ENCODE peak calls at places on chromosomes 1 and 21, in seven cellular contexts. C is pulmonary artery endothelial cell; H is DMS153; M is activated T-cell treated with anti-CD3 and anti-CD28 coated beads, Interleukin-2, amount 50 U/mL, for 72 hours; R is substantia nigra; O is activated CD4-positive, alpha-beta T cell treated with anti-CD3 and anti-CD28 coated beads, Interleukin-2, amount 50 U/mL, for 1 hour; N is fibroblast of lung. V is an unnamed sample.

GRCh38 chr1:56255516-56256181 is 323.7 kb downstream of the PLPP3 start:
- DNase-seq in C (no peak), O (no peak), R (no peak), H (no peak), N (peak), M (no peak), V (no peak)

GRCh38 chr1:21801100-21801499 is 11.0 kb upstream of the LDLRAD2 start:
- DNase-seq in C (no peak), N (peak), H (no peak), O (no peak), R (no peak), M (no peak), V (no peak)

GRCh38 chr1:42006836-42007235 is 88.1 kb upstream of the HIVEP3 start:
- DNase-seq in M (no peak), N (peak), C (no peak), H (no peak), O (no peak), R (no peak), V (no peak)

GRCh38 chr1:45923343-45923742 is 119.9 kb downstream of the MAST2 start:
- DNase-seq in C (no peak), R (no peak), H (no peak), N (no peak), O (no peak), M (no peak), V (no peak)

GRCh38 chr1:53752281-53752680 is 13.3 kb upstream of the GLIS1 start:
- DNase-seq in H (no peak), O (no peak), M (no peak), N (no peak), R (no peak), C (no peak), V (no peak)

GRCh38 chr1:55869050-55869449 is 653.9 kb upstream of the USP24 start:
- DNase-seq in C (no peak), N (peak), O (no peak), M (no peak), R (no peak), H (peak), V (no peak)

GRCh38 chr1:179325836-179326235 is 32.2 kb downstream of the SOAT1 start:
- DNase-seq in C (no peak), H (no peak), N (no peak), M (no peak), O (no peak), R (no peak), V (no peak)

GRCh38 chr21:41318218-41318617 is 1.6 kb downstream of the FAM3B start:
- DNase-seq in H (peak), M (no peak), C (no peak), O (no peak), N (no peak), R (no peak), V (no peak)

GRCh38 chr1:68495968-68496679 is 758 bp downstream of the DEPDC1 start:
- DNase-seq in M (peak), O (no peak), C (no peak), R (no peak), N (no peak), H (no peak), V (no peak)

GRCh38 chr1:88528792-88529191 is 155.3 kb upstream of the PKN2 start:
- DNase-seq in N (no peak), O (no peak), M (no peak), H (no peak), R (no peak), C (no peak), V (no peak)

GRCh38 chr1:232471250-232471649 is 158.7 kb downstream of the SIPA1L2 start:
- DNase-seq in H (no peak), R (no peak), C (peak), O (no peak), N (no peak), M (no peak), V (no peak)

GRCh38 chr1:33697816-33698215 is 166.1 kb upstream of the HMGB4 start:
- DNase-seq in O (no peak), N (no peak), C (no peak), R (no peak), M (no peak), H (no peak), V (no peak)

GRCh38 chr1:68321084-68321685 is 88.9 kb upstream of the WLS start:
- DNase-seq in C (no peak), R (peak), O (no peak), N (peak), M (no peak), H (peak), V (no peak)

GRCh38 chr1:26531651-26532131 is 2.1 kb downstream of the RPS6KA1 start:
- DNase-seq in C (no peak), O (no peak), R (no peak), N (no peak), H (peak), M (no peak), V (no peak)

GRCh38 chr1:223774133-223774811 is 61.9 kb downstream of the CAPN2 start:
- DNase-seq in O (no peak), N (no peak), M (no peak), C (no peak), H (no peak), R (no peak), V (no peak)

GRCh38 chr1:156420209-156421061 is 51.4 kb downstream of the RHBG start:
- DNase-seq in O (peak), M (peak), C (no peak), R (no peak), N (no peak), H (no peak), V (peak)

GRCh38 chr1:65148548-65149390 is 766 bp downstream of the AK4 start:
- DNase-seq in C (no peak), N (peak), M (peak), O (no peak), R (peak), H (peak), V (peak)

GRCh38 chr1:113675299-113675698 is 84.0 kb downstream of the PHTF1 start:
- DNase-seq in C (no peak), H (no peak), N (peak), O (no peak), R (no peak), M (no peak), V (no peak)

GRCh38 chr1:3409737-3410434 is 44.6 kb upstream of the ARHGEF16 start:
- DNase-seq in H (peak), R (peak), O (no peak), N (peak), C (no peak), M (no peak), V (no peak)

GRCh38 chr1:110328274-110328673 is 10.9 kb upstream of the RBM15 start:
- DNase-seq in N (peak), O (no peak), M (no peak), R (no peak), H (no peak), C (no peak), V (no peak)

GRCh38 chr1:180150982-180151381 is 3.7 kb upstream of the QSOX1 start:
- DNase-seq in H (no peak), R (no peak), O (no peak), N (no peak), C (peak), M (no peak), V (no peak)

GRCh38 chr1:93620841-93621210 is 60.8 kb downstream of the BCAR3 start:
- DNase-seq in C (no peak), H (no peak), O (no peak), N (peak), R (no peak), M (no peak), V (no peak)

GRCh38 chr1:40978886-40979240 is 633 bp upstream of the CTPS1 start:
- DNase-seq in R (no peak), C (no peak), M (no peak), H (no peak), N (no peak), O (no peak), V (no peak)

GRCh38 chr1:66929289-66929688 is 4.5 kb downstream of the MIER1 start:
- DNase-seq in N (no peak), R (no peak), M (no peak), O (no peak), H (no peak), C (no peak), V (no peak)

GRCh38 chr1:157968951-157969350 is 24.5 kb upstream of the KIRREL1 start:
- DNase-seq in C (no peak), O (no peak), N (peak), M (no peak), R (no peak), H (no peak), V (no peak)

V was measured in stimulated activated naive B cell treated with anti-CD40 and anti-IgM and Interleukin-4, amounts not matched to agents 10 μg/mL and 1 μg/mL and 100 μg/mL, for 72 hours.